ENCODE peak calls at places on chromosomes 4 and X, in seven cellular contexts. S, O, J, H, Y, K and L are unnamed samples.

GRCh38 chrX:23008431-23009099 is 8.8 kb downstream of the DDX53 start:
- DNase-seq in S (peak; percentile 5), O (peak; percentile 41), J (no peak), H (no peak), Y (no peak), K (no peak), L (peak; percentile 27)

GRCh38 chr4:25424539-25425228 is 47.6 kb downstream of the ANAPC4 start:
- DNase-seq in S (no peak), O (no peak), J (no peak), H (no peak), Y (peak; percentile 53), K (no peak), L (no peak)

GRCh38 chrX:35076061-35076460 is 133.5 kb downstream of the FAM47B start:
- DNase-seq in S (no peak), O (no peak), J (no peak), H (no peak), Y (no peak), K (no peak), L (peak; percentile 1)

GRCh38 chr4:83852085-83852451 is 316.2 kb downstream of the GPAT3 start:
- DNase-seq in S (no peak), O (peak; percentile 54), J (no peak), H (no peak), Y (no peak), K (no peak), L (peak; percentile 72)

GRCh38 chrX:129721870-129722269 is 16.9 kb upstream of the XPNPEP2 start:
- DNase-seq in S (no peak), O (no peak), J (no peak), H (no peak), Y (no peak), K (no peak), L (no peak)

GRCh38 chr4:183098080-183098722 is 856 bp upstream of the WWC2 start:
- DNase-seq in S (peak; percentile 62), O (peak; percentile 61), J (peak; percentile 79), H (no peak), Y (peak; percentile 88), K (no peak), L (peak; percentile 43)

GRCh38 chr4:127533028-127533700 is 99.6 kb upstream of the INTU start:
- DNase-seq in S (peak; percentile 0), O (peak; percentile 57), J (peak; percentile 79), H (no peak), Y (no peak), K (no peak), L (peak; percentile 64)

GRCh38 chr4:55396305-55397023 is 707 bp downstream of the TMEM165 start:
- DNase-seq in S (peak; percentile 50), O (peak; percentile 59), J (peak; percentile 78), H (peak; percentile 1), Y (peak; percentile 80), K (peak; percentile 5), L (peak; percentile 43)

GRCh38 chrX:141642979-141643378 is 53.5 kb downstream of the SPANXA2 start:
- DNase-seq in S (peak; percentile 1), O (peak; percentile 15), J (no peak), H (no peak), Y (no peak), K (no peak), L (peak; percentile 27)

GRCh38 chr4:3135155-3136011 is 60.9 kb downstream of the HTT start:
- DNase-seq in S (no peak), O (peak; percentile 7), J (no peak), H (no peak), Y (no peak), K (no peak), L (no peak)

GRCh38 chr4:14749910-14750309 is 252.4 kb upstream of the CPEB2 start:
- DNase-seq in S (peak; percentile 7), O (peak; percentile 8), J (peak; percentile 71), H (no peak), Y (peak; percentile 60), K (no peak), L (peak; percentile 39)

GRCh38 chr4:90495936-90496335 is 368.7 kb downstream of the CCSER1 start:
- DNase-seq in S (no peak), O (no peak), J (no peak), H (no peak), Y (no peak), K (no peak), L (no peak)

GRCh38 chrX:149495573-149496071 is 9.5 kb downstream of the IDS start:
- DNase-seq in S (peak; percentile 28), O (peak; percentile 51), J (no peak), H (no peak), Y (no peak), K (no peak), L (peak; percentile 82)

GRCh38 chr4:148026022-148026421 is 294.1 kb downstream of the ARHGAP10 start:
- DNase-seq in S (peak; percentile 68), O (peak; percentile 21), J (no peak), H (no peak), Y (no peak), K (no peak), L (peak; percentile 97)

GRCh38 chrX:71144651-71145050 is at the start of gene NLGN3:
- DNase-seq in S (no peak), O (no peak), J (no peak), H (no peak), Y (no peak), K (no peak), L (no peak)

GRCh38 chr4:136713140-136713539 is 819.2 kb downstream of the PCDH18 start:
- DNase-seq in S (peak; percentile 31), O (peak; percentile 29), J (no peak), H (no peak), Y (no peak), K (no peak), L (peak; percentile 2)

GRCh38 chr4:6856391-6856790 is 53.2 kb upstream of the TBC1D14 start:
- DNase-seq in S (no peak), O (no peak), J (no peak), H (no peak), Y (no peak), K (no peak), L (no peak)

GRCh38 chr4:6987566-6987920 is 55.6 kb upstream of the TADA2B start:
- DNase-seq in S (no peak), O (peak; percentile 31), J (no peak), H (no peak), Y (no peak), K (no peak), L (peak; percentile 25)

GRCh38 chrX:49754238-49754857 is 58.6 kb upstream of the PAGE1 start:
- DNase-seq in S (peak; percentile 4), O (peak; percentile 40), J (peak; percentile 64), H (peak; percentile 1), Y (peak; percentile 57), K (peak; percentile 14), L (peak; percentile 34)

GRCh38 chrX:17500145-17500579 is 125.2 kb downstream of the NHS start:
- DNase-seq in S (no peak), O (peak; percentile 52), J (no peak), H (no peak), Y (no peak), K (no peak), L (peak; percentile 49)

GRCh38 chrX:111376486-111376885 is 35.5 kb downstream of the DCX start:
- DNase-seq in S (no peak), O (no peak), J (no peak), H (no peak), Y (no peak), K (no peak), L (no peak)

GRCh38 chr4:109648997-109649575 is 54.2 kb downstream of the CASP6 start:
- DNase-seq in S (no peak), O (no peak), J (no peak), H (no peak), Y (no peak), K (no peak), L (no peak)

GRCh38 chr4:78544681-78545080 is 6.9 kb upstream of the ANXA3 start:
- DNase-seq in S (peak; percentile 74), O (no peak), J (no peak), H (no peak), Y (no peak), K (no peak), L (no peak)

GRCh38 chr4:51895816-51896408 is 53.0 kb downstream of the DCUN1D4 start:
- DNase-seq in S (peak; percentile 74), O (peak; percentile 75), J (peak; percentile 78), H (no peak), Y (no peak), K (peak; percentile 32), L (peak; percentile 70)

GRCh38 chrX:148929686-148930085 is 429.3 kb downstream of the AFF2 start:
- DNase-seq in S (peak; percentile 1), O (peak; percentile 34), J (no peak), H (no peak), Y (no peak), K (no peak), L (peak; percentile 39)

GRCh38 chrX:154547245-154548027 is at the start of gene IKBKG:
- DNase-seq in S (peak; percentile 88), O (peak; percentile 91), J (peak; percentile 96), H (peak; percentile 85), Y (peak; percentile 94), K (peak; percentile 81), L (peak; percentile 84)

GRCh38 chrX:154546354-154547244 is at the start of gene G6PD:
- DNase-seq in S (peak; percentile 72), O (peak; percentile 62), J (no peak), H (peak; percentile 76), Y (no peak), K (peak; percentile 76), L (peak; percentile 36)

GRCh38 chrX:154548028-154548316 is 552 bp downstream of the IKBKG start:
- DNase-seq in S (no peak), O (peak; percentile 29), J (no peak), H (no peak), Y (no peak), K (no peak), L (peak; percentile 41)

GRCh38 chrX:154545673-154546274 is 872 bp downstream of the G6PD start:
- DNase-seq in S (no peak), O (no peak), J (no peak), H (no peak), Y (no peak), K (no peak), L (no peak)

GRCh38 chrX:154549766-154550165 is 2.3 kb downstream of the IKBKG start:
- DNase-seq in S (no peak), O (no peak), J (no peak), H (no peak), Y (no peak), K (no peak), L (peak; percentile 41)
- H3K4me3 ChIP-seq in S (no peak overlapping the region), O (no peak overlapping the region), J (no peak overlapping the region), H (no peak overlapping the region), Y (no peak overlapping the region), K (no peak overlapping the region), L (no peak overlapping the region)

DNA sequence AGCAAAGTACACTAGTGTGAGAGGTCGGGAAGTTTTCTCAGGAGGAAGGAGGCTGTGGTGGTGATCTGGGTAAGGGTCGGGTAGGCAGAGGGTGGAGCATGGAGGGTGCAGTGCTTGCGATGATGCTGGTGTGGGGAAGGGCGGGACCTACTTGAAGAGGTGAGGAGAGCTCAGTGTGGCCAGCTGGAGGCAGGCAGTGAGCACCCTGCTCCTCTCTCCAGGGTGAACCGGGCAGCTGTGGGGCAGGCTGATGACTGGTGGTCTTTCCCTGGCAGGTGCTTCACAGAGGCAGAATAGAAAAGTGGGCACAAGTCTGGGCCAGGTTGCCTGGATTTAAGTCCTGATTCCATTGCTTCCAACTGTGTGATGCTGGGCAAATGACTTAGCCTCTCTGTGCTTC is 73.0 kb downstream of the NSUN7 start:
- DNase-seq in S (no peak), O (no peak), J (no peak), H (no peak), Y (no peak), K (no peak), L (no peak)
- H3K4me3 ChIP-seq in S (no peak overlapping the region), O (no peak overlapping the region), J (no peak overlapping the region), H (no peak overlapping the region), Y (no peak overlapping the region), K (no peak overlapping the region), L (no peak overlapping the region)

GRCh38 chr4:113744667-113745241 is 16.8 kb downstream of the CAMK2D start:
- DNase-seq in S (no peak), O (no peak), J (no peak), H (no peak), Y (no peak), K (no peak), L (no peak)
- H3K4me3 ChIP-seq in S (no peak overlapping the region), O (no peak overlapping the region), J (no peak overlapping the region), H (no peak overlapping the region), Y (no peak overlapping the region), K (no peak overlapping the region), L (no peak overlapping the region)

GRCh38 chr4:100240008-100240407 is 49.7 kb upstream of the DDIT4L start:
- DNase-seq in S (no peak), O (peak; percentile 8), J (no peak), H (no peak), Y (no peak), K (no peak), L (peak; percentile 48)
- H3K4me3 ChIP-seq in S (no peak overlapping the region), O (no peak overlapping the region), J (no peak overlapping the region), H (no peak overlapping the region), Y (no peak overlapping the region), K (no peak overlapping the region), L (no peak overlapping the region)